ENCODE peak calls at places on chromosomes 13 and 19, in nine cellular contexts. One of them, this sample, is unnamed.

GRCh38 chr13:39875583-39875982 is 220.1 kb downstream of the COG6 start:
- DNase-seq in foreskin fibroblast: peak; percentile 33
- DNase-seq in neuronal stem cell: no peak
- DNase-seq in H1: no peak
- DNase-seq in uterus: no peak
- DNase-seq in CD4-positive, alpha-beta memory T cell: no peak
- DNase-seq in CD8-positive, alpha-beta T cell: no peak
- DNase-seq in AG09309: no peak
- DNase-seq in AG04449: no peak
- DNase-seq in this sample: no peak

GRCh38 chr13:37546087-37546486 is 52.5 kb downstream of the POSTN start:
- DNase-seq in foreskin fibroblast: no peak
- DNase-seq in neuronal stem cell: no peak
- DNase-seq in H1: no peak
- DNase-seq in uterus: no peak
- DNase-seq in CD4-positive, alpha-beta memory T cell: no peak
- DNase-seq in CD8-positive, alpha-beta T cell: no peak
- DNase-seq in AG09309: no peak
- DNase-seq in AG04449: no peak
- DNase-seq in this sample: no peak

GRCh38 chr13:32284927-32285632 is 30.1 kb downstream of the ZAR1L start:
- DNase-seq in foreskin fibroblast: peak; percentile 79
- DNase-seq in neuronal stem cell: peak; percentile 11
- DNase-seq in H1: no peak
- DNase-seq in uterus: no peak
- DNase-seq in CD4-positive, alpha-beta memory T cell: no peak
- DNase-seq in CD8-positive, alpha-beta T cell: no peak
- DNase-seq in AG09309: peak; percentile 20
- DNase-seq in AG04449: no peak
- DNase-seq in this sample: peak; percentile 71

GRCh38 chr13:72983085-72983768 is 75.6 kb upstream of the KLF5 start:
- DNase-seq in foreskin fibroblast: peak; percentile 88
- DNase-seq in neuronal stem cell: no peak
- DNase-seq in H1: no peak
- DNase-seq in uterus: no peak
- DNase-seq in CD4-positive, alpha-beta memory T cell: no peak
- DNase-seq in CD8-positive, alpha-beta T cell: no peak
- DNase-seq in AG09309: peak; percentile 77
- DNase-seq in AG04449: peak; percentile 70
- DNase-seq in this sample: no peak

GRCh38 chr13:43291289-43292055 is 268.1 kb downstream of the DNAJC15 start:
- DNase-seq in foreskin fibroblast: no peak
- DNase-seq in neuronal stem cell: no peak
- DNase-seq in H1: no peak
- DNase-seq in uterus: no peak
- DNase-seq in CD4-positive, alpha-beta memory T cell: no peak
- DNase-seq in CD8-positive, alpha-beta T cell: no peak
- DNase-seq in AG09309: no peak
- DNase-seq in AG04449: no peak
- DNase-seq in this sample: no peak

GRCh38 chr13:28467034-28467433 is 27.9 kb downstream of the FLT1 start:
- DNase-seq in foreskin fibroblast: no peak
- DNase-seq in neuronal stem cell: no peak
- DNase-seq in H1: no peak
- DNase-seq in uterus: no peak
- DNase-seq in CD4-positive, alpha-beta memory T cell: no peak
- DNase-seq in CD8-positive, alpha-beta T cell: no peak
- DNase-seq in AG09309: no peak
- DNase-seq in AG04449: no peak
- DNase-seq in this sample: no peak

GRCh38 chr13:97249093-97249787 is 27.1 kb downstream of the MBNL2 start:
- DNase-seq in foreskin fibroblast: no peak
- DNase-seq in neuronal stem cell: no peak
- DNase-seq in H1: no peak
- DNase-seq in uterus: no peak
- DNase-seq in CD4-positive, alpha-beta memory T cell: no peak
- DNase-seq in CD8-positive, alpha-beta T cell: no peak
- DNase-seq in AG09309: no peak
- DNase-seq in AG04449: no peak
- DNase-seq in this sample: no peak

GRCh38 chr13:52968074-52968700 is 60.4 kb upstream of the OLFM4 start:
- DNase-seq in foreskin fibroblast: peak; percentile 33
- DNase-seq in neuronal stem cell: peak; percentile 70
- DNase-seq in H1: peak; percentile 86
- DNase-seq in uterus: peak; percentile 31
- DNase-seq in CD4-positive, alpha-beta memory T cell: peak; percentile 52
- DNase-seq in CD8-positive, alpha-beta T cell: peak; percentile 44
- DNase-seq in AG09309: peak; percentile 10
- DNase-seq in AG04449: peak; percentile 4
- DNase-seq in this sample: peak; percentile 10

GRCh38 chr19:18483119-18483518 is 38.8 kb downstream of the ELL start:
- DNase-seq in foreskin fibroblast: no peak
- DNase-seq in neuronal stem cell: no peak
- DNase-seq in H1: no peak
- DNase-seq in uterus: no peak
- DNase-seq in CD4-positive, alpha-beta memory T cell: no peak
- DNase-seq in CD8-positive, alpha-beta T cell: no peak
- DNase-seq in AG09309: no peak
- DNase-seq in AG04449: no peak
- DNase-seq in this sample: no peak

GRCh38 chr19:46392252-46392801 is 21.0 kb downstream of the CCDC8 start:
- DNase-seq in foreskin fibroblast: peak; percentile 74
- DNase-seq in neuronal stem cell: no peak
- DNase-seq in H1: no peak
- DNase-seq in uterus: no peak
- DNase-seq in CD4-positive, alpha-beta memory T cell: no peak
- DNase-seq in CD8-positive, alpha-beta T cell: no peak
- DNase-seq in AG09309: peak; percentile 31
- DNase-seq in AG04449: no peak
- DNase-seq in this sample: no peak

GRCh38 chr19:13885826-13886365 is 9.0 kb downstream of the NANOS3 start:
- DNase-seq in foreskin fibroblast: no peak
- DNase-seq in neuronal stem cell: no peak
- DNase-seq in H1: no peak
- DNase-seq in uterus: no peak
- DNase-seq in CD4-positive, alpha-beta memory T cell: no peak
- DNase-seq in CD8-positive, alpha-beta T cell: no peak
- DNase-seq in AG09309: no peak
- DNase-seq in AG04449: no peak
- DNase-seq in this sample: no peak

GRCh38 chr19:10431254-10431942 is 11.1 kb downstream of the PDE4A start:
- DNase-seq in foreskin fibroblast: peak; percentile 37
- DNase-seq in neuronal stem cell: no peak
- DNase-seq in H1: peak; percentile 65
- DNase-seq in uterus: peak; percentile 31
- DNase-seq in CD4-positive, alpha-beta memory T cell: no peak
- DNase-seq in CD8-positive, alpha-beta T cell: no peak
- DNase-seq in AG09309: no peak
- DNase-seq in AG04449: no peak
- DNase-seq in this sample: no peak

GRCh38 chr13:29594710-29595379 is 643 bp downstream of the SLC7A1 start:
- DNase-seq in foreskin fibroblast: peak; percentile 86
- DNase-seq in neuronal stem cell: peak; percentile 29
- DNase-seq in H1: no peak
- DNase-seq in uterus: peak; percentile 70
- DNase-seq in CD4-positive, alpha-beta memory T cell: peak; percentile 57
- DNase-seq in CD8-positive, alpha-beta T cell: peak; percentile 36
- DNase-seq in AG09309: peak; percentile 28
- DNase-seq in AG04449: no peak
- DNase-seq in this sample: no peak

GRCh38 chr13:74226791-74227475 is 92.7 kb upstream of the KLF12 start:
- DNase-seq in foreskin fibroblast: peak; percentile 63
- DNase-seq in neuronal stem cell: no peak
- DNase-seq in H1: no peak
- DNase-seq in uterus: no peak
- DNase-seq in CD4-positive, alpha-beta memory T cell: no peak
- DNase-seq in CD8-positive, alpha-beta T cell: no peak
- DNase-seq in AG09309: peak; percentile 75
- DNase-seq in AG04449: no peak
- DNase-seq in this sample: no peak

GRCh38 chr19:13902993-13903555 is 2.8 kb downstream of the BRME1 start:
- DNase-seq in foreskin fibroblast: peak; percentile 18
- DNase-seq in neuronal stem cell: no peak
- DNase-seq in H1: peak; percentile 57
- DNase-seq in uterus: no peak
- DNase-seq in CD4-positive, alpha-beta memory T cell: peak; percentile 35
- DNase-seq in CD8-positive, alpha-beta T cell: no peak
- DNase-seq in AG09309: no peak
- DNase-seq in AG04449: no peak
- DNase-seq in this sample: no peak

GRCh38 chr13:25227690-25228089 is 55.6 kb upstream of the AMER2 start:
- DNase-seq in foreskin fibroblast: no peak
- DNase-seq in neuronal stem cell: no peak
- DNase-seq in H1: no peak
- DNase-seq in uterus: no peak
- DNase-seq in CD4-positive, alpha-beta memory T cell: no peak
- DNase-seq in CD8-positive, alpha-beta T cell: no peak
- DNase-seq in AG09309: no peak
- DNase-seq in AG04449: no peak
- DNase-seq in this sample: no peak

DNA sequence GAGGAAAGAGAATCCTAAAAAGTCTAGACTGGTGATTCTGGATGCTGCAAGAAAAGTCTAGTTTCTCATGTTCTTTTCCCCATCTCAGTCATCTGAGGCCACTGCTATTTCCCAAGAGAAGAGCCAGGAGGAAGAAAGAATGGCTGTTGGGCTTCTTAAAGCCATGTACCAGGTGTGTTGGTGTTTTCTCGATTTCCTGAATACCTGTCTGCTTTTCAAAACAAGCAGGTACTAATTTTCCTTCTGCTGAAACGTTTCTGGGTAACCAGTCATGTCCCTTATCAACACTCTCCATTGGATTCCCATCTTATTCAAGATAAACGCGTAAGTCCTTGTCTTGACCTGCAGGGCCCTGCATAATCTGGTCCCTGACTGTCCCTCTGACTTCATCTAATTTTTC is 1.1 kb downstream of the ZNF570 start:
- DNase-seq in foreskin fibroblast: no peak
- DNase-seq in neuronal stem cell: no peak
- DNase-seq in H1: no peak
- DNase-seq in uterus: no peak
- DNase-seq in CD4-positive, alpha-beta memory T cell: no peak
- DNase-seq in CD8-positive, alpha-beta T cell: no peak
- DNase-seq in AG09309: no peak
- DNase-seq in AG04449: no peak
- DNase-seq in this sample: no peak
- H3K4me3 ChIP-seq in foreskin fibroblast: peak overlapping the region; percentile 89
- H3K4me3 ChIP-seq in neuronal stem cell: peak overlapping the region; percentile 83
- H3K4me3 ChIP-seq in H1: no peak overlapping the region
- H3K4me3 ChIP-seq in uterus: no peak overlapping the region
- H3K4me3 ChIP-seq in CD4-positive, alpha-beta memory T cell: no peak overlapping the region
- H3K4me3 ChIP-seq in CD8-positive, alpha-beta T cell: peak overlapping the region; percentile 64
- H3K4me3 ChIP-seq in AG09309: no peak overlapping the region
- H3K4me3 ChIP-seq in AG04449: peak overlapping the region; percentile 99
- H3K4me3 ChIP-seq in this sample: peak overlapping the region; percentile 97

DNA sequence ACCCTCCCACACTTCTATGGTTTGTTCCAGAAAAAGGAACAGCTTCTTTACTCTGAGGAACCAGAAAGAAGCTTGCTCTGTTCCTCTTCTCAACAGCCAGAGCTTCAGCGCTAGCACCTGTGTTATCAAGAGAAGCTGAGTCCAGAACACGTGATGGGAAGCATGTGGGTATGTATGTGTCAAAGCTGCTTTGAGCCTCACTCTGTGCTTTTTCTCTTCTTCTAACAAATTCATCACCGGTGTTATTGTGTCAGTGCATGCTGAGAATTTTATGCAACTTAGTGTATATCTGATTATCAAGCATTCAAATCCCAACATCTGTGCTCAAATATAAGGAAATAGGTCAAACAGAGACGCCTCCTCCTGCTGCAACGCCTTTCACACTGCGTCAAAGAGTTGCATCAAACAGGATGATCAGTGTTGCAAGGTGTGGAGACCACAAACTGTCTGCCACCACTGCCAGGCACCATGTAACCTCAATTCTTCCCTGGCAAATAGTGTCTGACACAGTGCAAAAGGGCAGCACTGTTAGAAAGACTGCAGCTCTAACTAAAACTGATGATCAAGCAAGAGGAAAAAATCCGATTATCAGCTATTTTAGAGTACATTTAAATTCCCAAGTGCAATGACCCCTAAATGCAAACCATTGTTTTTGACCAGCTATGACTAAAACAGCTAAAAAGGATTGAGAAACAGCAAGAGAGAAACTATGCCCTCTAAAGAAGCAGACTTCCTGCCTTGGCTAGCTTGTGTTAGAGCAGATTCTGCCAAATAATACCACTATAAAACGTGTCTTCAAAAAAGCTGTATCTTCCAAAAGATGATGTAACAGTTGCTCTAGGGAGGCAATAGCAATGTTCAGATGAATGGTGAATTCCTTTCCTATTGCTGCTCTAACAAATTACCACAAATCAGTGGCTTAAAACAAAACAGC is 84.1 kb downstream of the LRRC63 start:
- DNase-seq in foreskin fibroblast: peak; percentile 94
- DNase-seq in neuronal stem cell: no peak
- DNase-seq in H1: no peak
- DNase-seq in uterus: no peak
- DNase-seq in CD4-positive, alpha-beta memory T cell: peak; percentile 89
- DNase-seq in CD8-positive, alpha-beta T cell: peak; percentile 53
- DNase-seq in AG09309: peak; percentile 98
- DNase-seq in AG04449: peak; percentile 94
- DNase-seq in this sample: peak; percentile 80
- H3K4me3 ChIP-seq in foreskin fibroblast: no peak overlapping the region
- H3K4me3 ChIP-seq in neuronal stem cell: no peak overlapping the region
- H3K4me3 ChIP-seq in H1: no peak overlapping the region
- H3K4me3 ChIP-seq in uterus: no peak overlapping the region
- H3K4me3 ChIP-seq in CD4-positive, alpha-beta memory T cell: no peak overlapping the region
- H3K4me3 ChIP-seq in CD8-positive, alpha-beta T cell: peak overlapping the region; percentile 11
- H3K4me3 ChIP-seq in AG09309: no peak overlapping the region
- H3K4me3 ChIP-seq in AG04449: no peak overlapping the region
- H3K4me3 ChIP-seq in this sample: no peak overlapping the region

DNA sequence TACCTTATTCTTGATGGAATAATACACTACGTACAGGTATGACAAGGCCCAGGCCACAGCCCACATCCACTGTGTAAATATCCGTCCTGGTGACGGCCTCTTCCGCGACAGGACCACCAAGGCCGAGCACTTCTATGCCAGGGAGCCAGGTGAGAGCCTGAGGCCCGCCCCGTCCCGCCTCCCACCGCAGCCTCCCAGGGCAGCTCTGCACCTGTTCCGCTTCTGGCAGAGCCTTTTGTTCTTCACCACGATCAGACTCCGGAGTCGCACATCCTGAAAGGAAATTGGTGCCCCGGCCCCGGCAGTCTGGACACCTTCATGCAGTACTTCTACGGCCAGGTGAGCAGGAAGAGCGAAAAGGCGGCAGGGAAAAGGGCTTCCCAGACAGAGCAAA is 10.6 kb upstream of the ZNF358 start:
- DNase-seq in foreskin fibroblast: no peak
- DNase-seq in neuronal stem cell: no peak
- DNase-seq in H1: no peak
- DNase-seq in uterus: no peak
- DNase-seq in CD4-positive, alpha-beta memory T cell: no peak
- DNase-seq in CD8-positive, alpha-beta T cell: no peak
- DNase-seq in AG09309: no peak
- DNase-seq in AG04449: no peak
- DNase-seq in this sample: no peak
- H3K4me3 ChIP-seq in foreskin fibroblast: no peak overlapping the region
- H3K4me3 ChIP-seq in neuronal stem cell: no peak overlapping the region
- H3K4me3 ChIP-seq in H1: peak overlapping the region; percentile 45
- H3K4me3 ChIP-seq in uterus: no peak overlapping the region
- H3K4me3 ChIP-seq in CD4-positive, alpha-beta memory T cell: no peak overlapping the region
- H3K4me3 ChIP-seq in CD8-positive, alpha-beta T cell: no peak overlapping the region
- H3K4me3 ChIP-seq in AG09309: no peak overlapping the region
- H3K4me3 ChIP-seq in AG04449: no peak overlapping the region
- H3K4me3 ChIP-seq in this sample: no peak overlapping the region

GRCh38 chr19:1066251-1066747 is 668 bp upstream of the ARHGAP45 start:
- DNase-seq in foreskin fibroblast: no peak
- DNase-seq in neuronal stem cell: no peak
- DNase-seq in H1: peak; percentile 59
- DNase-seq in uterus: no peak
- DNase-seq in CD4-positive, alpha-beta memory T cell: no peak
- DNase-seq in CD8-positive, alpha-beta T cell: no peak
- DNase-seq in AG09309: no peak
- DNase-seq in AG04449: no peak
- DNase-seq in this sample: no peak
- H3K4me3 ChIP-seq in foreskin fibroblast: no peak overlapping the region
- H3K4me3 ChIP-seq in neuronal stem cell: no peak overlapping the region
- H3K4me3 ChIP-seq in H1: no peak overlapping the region
- H3K4me3 ChIP-seq in uterus: no peak overlapping the region
- H3K4me3 ChIP-seq in CD4-positive, alpha-beta memory T cell: no peak overlapping the region
- H3K4me3 ChIP-seq in CD8-positive, alpha-beta T cell: peak overlapping the region; percentile 89
- H3K4me3 ChIP-seq in AG09309: no peak overlapping the region
- H3K4me3 ChIP-seq in AG04449: no peak overlapping the region
- H3K4me3 ChIP-seq in this sample: no peak overlapping the region

This sample was measured in retinal pigment epithelial cell.